ENCODE peak calls at places on chromosomes 12 and 14, in five cellular contexts. R is GM03348, I is GM04503, B is activated T-helper 1 cell treated with Interleukin-2 at 50 U/mL for 16 hours, G is iPS DF 19.7. C is an unnamed sample.

GRCh38 chr12:26319511-26319910 is 124.1 kb downstream of the SSPN start:
- DNase-seq in R (peak; percentile 65), I (no peak), B (no peak), G (no peak), C (no peak)

GRCh38 chr12:70876952-70877351 is 43.6 kb downstream of the PTPRR start:
- DNase-seq in R (peak; percentile 57), I (peak; percentile 18), B (no peak), G (no peak), C (no peak)

GRCh38 chr12:80937391-80938238 is at the start of gene LIN7A:
- DNase-seq in R (peak; percentile 46), I (peak; percentile 20), B (no peak), G (peak; percentile 38), C (no peak)

GRCh38 chr12:131106542-131106941 is 152.8 kb downstream of the ADGRD1 start:
- DNase-seq in R (no peak), I (no peak), B (no peak), G (no peak), C (no peak)

GRCh38 chr12:78392918-78393317 is 471.7 kb upstream of the SYT1 start:
- DNase-seq in R (peak; percentile 17), I (no peak), B (no peak), G (no peak), C (no peak)

GRCh38 chr14:79166171-79166570 is 996.0 kb downstream of the NRXN3 start:
- DNase-seq in R (no peak), I (no peak), B (no peak), G (no peak), C (no peak)

GRCh38 chr14:102823546-102823945 is 46.3 kb downstream of the TRAF3 start:
- DNase-seq in R (no peak), I (no peak), B (no peak), G (no peak), C (no peak)

GRCh38 chr12:111406474-111407370 is 999 bp downstream of the SH2B3 start:
- DNase-seq in R (no peak), I (no peak), B (no peak), G (no peak), C (no peak)

GRCh38 chr14:99881011-99881410 is 87.8 kb downstream of the EML1 start:
- DNase-seq in R (peak; percentile 58), I (no peak), B (no peak), G (no peak), C (no peak)